ENCODE peak calls at places on chromosomes 11 and 22, in eight cellular contexts. X is HFFc6; E is activated CD4-positive, alpha-beta T cell treated with anti-CD3 and anti-CD28 coated beads, Interleukin-2, amount 10 ng/mL, durations not matched to agents 7 days and 5 days; M is foreskin fibroblast; Y is GM23248; S is T follicular helper cell; D is activated CD4-positive, alpha-beta memory T cell treated with anti-CD3 and anti-CD28 coated beads for 36 hours; Z is skeletal muscle cell. T is an unnamed sample.

GRCh38 chr11:92886243-92886905 is 83.1 kb upstream of the MTNR1B start:
- DNase-seq in X (peak; percentile 43), E (peak; percentile 18), M (peak; percentile 27), Y (peak; percentile 61), S (no peak), D (no peak), Z (peak; percentile 23), T (peak; percentile 86)

GRCh38 chr22:28231423-28231822 is 312.4 kb upstream of the PITPNB start:
- DNase-seq in X (no peak), E (no peak), M (peak; percentile 51), Y (peak; percentile 52), S (no peak), D (no peak), Z (peak; percentile 49), T (no peak)

GRCh38 chr11:62931501-62932278 is 10.5 kb upstream of the CHRM1 start:
- DNase-seq in X (no peak), E (no peak), M (no peak), Y (peak; percentile 56), S (no peak), D (no peak), Z (no peak), T (no peak)

GRCh38 chr22:50000587-50001387 is 11.8 kb downstream of the IL17REL start:
- DNase-seq in X (no peak), E (no peak), M (no peak), Y (no peak), S (no peak), D (no peak), Z (no peak), T (peak; percentile 44)

GRCh38 chr22:19423906-19424500 is 7.5 kb downstream of the HIRA start:
- DNase-seq in X (no peak), E (no peak), M (no peak), Y (no peak), S (no peak), D (no peak), Z (no peak), T (no peak)

GRCh38 chr11:119909495-119909894 is 180.5 kb upstream of the NECTIN1 start:
- DNase-seq in X (no peak), E (no peak), M (no peak), Y (no peak), S (no peak), D (no peak), Z (no peak), T (no peak)

GRCh38 chr11:86582898-86583297 is 89.5 kb downstream of the ME3 start:
- DNase-seq in X (no peak), E (no peak), M (no peak), Y (no peak), S (no peak), D (no peak), Z (no peak), T (no peak)

GRCh38 chr11:86660011-86660595 is 12.3 kb downstream of the ME3 start:
- DNase-seq in X (peak; percentile 55), E (no peak), M (peak; percentile 79), Y (peak; percentile 82), S (no peak), D (no peak), Z (peak; percentile 53), T (peak; percentile 79)

GRCh38 chr11:70826541-70826943 is 425.8 kb downstream of the SHANK2 start:
- DNase-seq in X (no peak), E (no peak), M (peak; percentile 50), Y (peak; percentile 14), S (no peak), D (no peak), Z (no peak), T (peak; percentile 91)

GRCh38 chr22:19599626-19600243 is 75.5 kb upstream of the CLDN5 start:
- DNase-seq in X (no peak), E (no peak), M (no peak), Y (no peak), S (no peak), D (no peak), Z (no peak), T (no peak)

GRCh38 chr22:38737302-38738060 is 18.3 kb downstream of the SUN2 start:
- DNase-seq in X (no peak), E (no peak), M (no peak), Y (peak; percentile 20), S (no peak), D (no peak), Z (no peak), T (peak; percentile 66)

GRCh38 chr22:22244337-22245250 is at the start of gene VPREB1:
- DNase-seq in X (no peak), E (no peak), M (no peak), Y (no peak), S (no peak), D (no peak), Z (no peak), T (peak; percentile 76)

GRCh38 chr11:44988111-44988510 is 37.4 kb upstream of the TP53I11 start:
- DNase-seq in X (no peak), E (no peak), M (no peak), Y (no peak), S (no peak), D (no peak), Z (no peak), T (no peak)